ENCODE peak calls at places on chromosomes 2 and 18, in nine cellular contexts. Q is upper lobe of right lung; I is neural progenitor cell; V is psoas muscle; E is CD8-positive, alpha-beta T cell; K is A673; O is prostate gland; D is right cardiac atrium; B is CD4-positive, CD25-positive, alpha-beta regulatory T cell. H is an unnamed sample.

GRCh38 chr2:237774811-237775553 is 23.6 kb upstream of the RBM44 start:
- DNase-seq in V (no peak), O (peak; percentile 51), I (peak; percentile 69), Q (no peak), E (peak; percentile 44), K (peak; percentile 54), B (no peak), D (peak; percentile 63), H (peak; percentile 12)

GRCh38 chr2:148529745-148530144 is 114.8 kb upstream of the EPC2 start:
- DNase-seq in V (no peak), O (no peak), B (no peak), Q (no peak), K (no peak), I (no peak), E (no peak), D (no peak), H (no peak)

GRCh38 chr2:225649274-225649673 is 249.8 kb downstream of the NYAP2 start:
- DNase-seq in V (no peak), E (no peak), Q (no peak), D (no peak), I (no peak), K (no peak), O (no peak), B (no peak), H (no peak)

GRCh38 chr18:28468903-28469302 is 292.0 kb upstream of the CDH2 start:
- DNase-seq in B (no peak), Q (no peak), V (no peak), I (no peak), D (no peak), O (no peak), K (no peak), E (no peak), H (no peak)

GRCh38 chr18:60936101-60936500 is 397.1 kb upstream of the CDH20 start:
- DNase-seq in O (no peak), D (no peak), K (no peak), E (no peak), B (no peak), V (no peak), Q (no peak), I (no peak), H (no peak)

GRCh38 chr18:24344509-24344908 is 53.1 kb downstream of the OSBPL1A start:
- DNase-seq in Q (no peak), V (no peak), B (no peak), O (no peak), E (no peak), I (no peak), D (no peak), K (no peak), H (no peak)

GRCh38 chr2:29615841-29616240 is 305.5 kb downstream of the ALK start:
- DNase-seq in I (no peak), E (no peak), B (no peak), V (no peak), O (no peak), Q (no peak), D (no peak), K (no peak), H (no peak)

GRCh38 chr2:32746554-32747133 is 118.8 kb downstream of the TTC27 start:
- DNase-seq in Q (no peak), E (no peak), D (no peak), O (no peak), V (no peak), B (no peak), I (no peak), K (no peak), H (no peak)

GRCh38 chr18:49460958-49461601 is 635 bp upstream of the DYM start:
- DNase-seq in Q (no peak), E (no peak), D (no peak), B (no peak), I (no peak), O (no peak), K (no peak), V (no peak), H (no peak)

GRCh38 chr2:30422437-30422805 is 24.6 kb upstream of the LCLAT1 start:
- DNase-seq in I (no peak), Q (no peak), K (peak; percentile 82), O (no peak), V (no peak), D (peak; percentile 68), E (peak; percentile 71), B (peak; percentile 20), H (peak; percentile 27)

GRCh38 chr2:75494137-75494769 is 66.5 kb downstream of the EVA1A start:
- DNase-seq in K (no peak), O (no peak), I (no peak), Q (no peak), B (no peak), D (no peak), V (no peak), E (no peak), H (no peak)

GRCh38 chr18:44290366-44290855 is 390.3 kb upstream of the SETBP1 start:
- DNase-seq in V (no peak), B (no peak), Q (no peak), K (no peak), D (no peak), I (no peak), O (no peak), E (no peak), H (no peak)

GRCh38 chr18:478679-479078 is 21.8 kb downstream of the COLEC12 start:
- DNase-seq in D (no peak), B (no peak), K (no peak), E (no peak), I (no peak), Q (no peak), V (no peak), O (no peak), H (no peak)

GRCh38 chr2:177582000-177582399 is 189.4 kb downstream of the AGPS start:
- DNase-seq in V (no peak), E (no peak), B (no peak), I (no peak), D (no peak), O (no peak), Q (no peak), K (no peak), H (no peak)

GRCh38 chr2:156129227-156129626 is 203.3 kb downstream of the NR4A2 start:
- DNase-seq in K (peak; percentile 4), V (no peak), Q (no peak), D (no peak), O (no peak), I (no peak), B (no peak), E (no peak), H (no peak)

GRCh38 chr2:239821694-239822075 is 203.5 kb downstream of the NDUFA10 start:
- DNase-seq in O (no peak), D (no peak), B (no peak), I (no peak), K (no peak), V (no peak), Q (peak; percentile 37), E (no peak), H (no peak)
- H3K4me1 ChIP-seq in O (no peaks in the 10 kb centered on the region), D (no peaks in the 10 kb centered on the region), B (no peaks in the 10 kb centered on the region), I (peaks cover 4% of the 10 kb centered on the region), K (no peaks in the 10 kb centered on the region), V (no peaks in the 10 kb centered on the region), Q (no peaks in the 10 kb centered on the region), E (no peaks in the 10 kb centered on the region), H (no peaks in the 10 kb centered on the region)

GRCh38 chr2:159140070-159140774 is 146.3 kb downstream of the WDSUB1 start:
- DNase-seq in Q (no peak), E (no peak), O (no peak), V (no peak), I (no peak), B (no peak), K (peak; percentile 63), D (no peak), H (no peak)

GRCh38 chr2:159136405-159136804 is 150.1 kb downstream of the WDSUB1 start:
- DNase-seq in E (no peak), I (no peak), O (no peak), B (no peak), V (no peak), K (no peak), D (no peak), Q (no peak), H (no peak)

GRCh38 chr2:159138642-159139182 is 147.8 kb downstream of the WDSUB1 start:
- DNase-seq in D (no peak), O (no peak), Q (no peak), I (no peak), B (no peak), E (no peak), K (no peak), V (no peak), H (no peak)

GRCh38 chr2:159137511-159138101 is 148.9 kb downstream of the WDSUB1 start:
- DNase-seq in I (no peak), K (no peak), Q (no peak), D (no peak), O (no peak), E (no peak), V (no peak), B (no peak), H (no peak)

DNA sequence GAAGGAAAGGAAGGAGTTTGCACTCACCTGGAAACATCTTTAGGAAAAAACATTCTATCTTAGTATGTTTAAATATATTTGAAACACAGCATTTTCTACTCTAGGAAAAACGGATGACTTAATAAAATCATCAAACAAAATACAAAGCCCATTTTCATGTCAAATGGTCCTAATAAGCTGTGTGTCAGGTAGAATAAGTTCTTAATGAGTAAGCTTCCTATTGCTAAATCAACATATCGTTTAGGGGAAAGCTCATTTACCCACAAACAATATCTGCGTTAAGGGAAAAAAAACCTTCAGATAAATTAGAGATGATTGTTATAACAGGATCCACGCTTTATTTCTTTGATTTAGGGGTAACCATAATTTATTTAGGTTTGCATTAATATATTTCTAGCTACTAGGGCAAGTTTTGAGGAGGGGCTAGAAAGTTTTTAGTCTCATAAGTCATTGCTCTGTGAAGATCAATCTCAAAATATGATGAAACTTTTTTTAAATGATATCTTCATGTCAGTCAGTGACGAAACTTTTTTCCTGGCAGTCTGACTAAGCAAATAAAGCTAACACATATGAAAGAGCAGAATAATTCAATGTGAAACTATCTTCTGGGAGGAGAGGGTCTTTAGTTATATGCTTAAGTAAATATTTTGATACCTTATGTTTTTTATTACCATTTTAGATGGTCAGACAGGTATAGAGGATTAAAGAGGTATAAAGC is 147.1 kb downstream of the WDSUB1 start:
- DNase-seq in V (no peak), Q (no peak), K (no peak), O (no peak), B (no peak), D (no peak), E (no peak), I (no peak), H (no peak)
- H3K4me1 ChIP-seq in V (peaks cover 14% of the 10 kb centered on the region), Q (peaks cover 56% of the 10 kb centered on the region), K (peaks cover 12% of the 10 kb centered on the region), O (peaks cover 4% of the 10 kb centered on the region), B (no peaks in the 10 kb centered on the region), D (peaks cover 19% of the 10 kb centered on the region), E (peaks cover under 1% of the 10 kb centered on the region), I (peaks cover 27% of the 10 kb centered on the region), H (no peaks in the 10 kb centered on the region)

GRCh38 chr2:143280097-143280757 is 151.0 kb downstream of the ARHGAP15 start:
- DNase-seq in D (no peak), V (no peak), O (no peak), E (no peak), Q (no peak), B (no peak), I (no peak), K (no peak), H (no peak)
- H3K4me1 ChIP-seq in D (no peaks in the 10 kb centered on the region), V (no peaks in the 10 kb centered on the region), O (no peaks in the 10 kb centered on the region), E (peaks cover 4% of the 10 kb centered on the region), Q (no peaks in the 10 kb centered on the region), B (peaks cover 4% of the 10 kb centered on the region), I (no peaks in the 10 kb centered on the region), K (no peaks in the 10 kb centered on the region), H (peaks cover 8% of the 10 kb centered on the region)

DNA sequence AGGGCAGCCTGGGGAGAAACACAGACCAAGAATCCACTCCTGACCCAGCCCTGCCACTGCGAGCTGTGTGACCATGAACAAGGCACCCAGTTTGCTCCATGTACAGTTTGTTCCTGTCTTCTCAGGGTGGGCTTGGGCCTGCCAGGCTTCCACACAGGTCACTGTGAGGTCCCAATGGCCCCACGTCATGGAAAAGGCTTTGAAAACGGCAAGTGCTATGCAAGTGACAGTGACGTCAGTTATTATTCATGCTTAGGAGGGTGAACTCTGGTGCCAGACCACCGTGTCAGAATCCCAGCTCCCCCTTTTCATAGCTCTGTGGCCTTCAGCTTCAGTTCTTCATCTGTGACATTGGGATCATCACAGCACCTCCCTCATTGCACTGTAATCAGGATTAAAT is 87.1 kb downstream of the TNS1 start:
- DNase-seq in O (no peak), Q (no peak), V (peak; percentile 13), D (peak; percentile 64), I (no peak), K (no peak), B (no peak), E (no peak), H (no peak)
- H3K4me1 ChIP-seq in O (peaks cover 32% of the 10 kb centered on the region), Q (peaks cover 100% of the 10 kb centered on the region), V (peaks cover 96% of the 10 kb centered on the region), D (peaks cover 80% of the 10 kb centered on the region), I (peaks cover 12% of the 10 kb centered on the region), K (no peaks in the 10 kb centered on the region), B (no peaks in the 10 kb centered on the region), E (no peaks in the 10 kb centered on the region), H (no peaks in the 10 kb centered on the region)

H was measured in effector memory CD4-positive, alpha-beta T cell.